ENCODE peak calls at places on chromosomes 16 and 17, in five cellular contexts. One of them, this sample, is unnamed.
A peak's percentile ranks its signal among the peaks of the same experiment; 100 is the strongest.

GRCh38 chr17:62705781-62706597 is 78.5 kb downstream of the MRC2 start:
- DNase-seq in effector CD4-positive, alpha-beta T cell: no peak
- DNase-seq in kidney tubule cell: peak; percentile 35
- DNase-seq in lung: no peak
- DNase-seq in HTR-8/SVneo: no peak
- DNase-seq in this sample: no peak

GRCh38 chr16:89922884-89923639 is at the start of gene TUBB3:
- DNase-seq in HTR-8/SVneo: peak; percentile 84
- DNase-seq in effector CD4-positive, alpha-beta T cell: no peak
- DNase-seq in kidney tubule cell: peak; percentile 91
- DNase-seq in lung: peak; percentile 46
- DNase-seq in this sample: peak; percentile 78

GRCh38 chr16:27053996-27054395 is 12.7 kb upstream of the C16orf82 start:
- DNase-seq in HTR-8/SVneo: no peak
- DNase-seq in kidney tubule cell: no peak
- DNase-seq in lung: no peak
- DNase-seq in effector CD4-positive, alpha-beta T cell: no peak
- DNase-seq in this sample: no peak

GRCh38 chr17:29807520-29808361 is 122.3 kb downstream of the SSH2 start:
- DNase-seq in effector CD4-positive, alpha-beta T cell: peak; percentile 70
- DNase-seq in HTR-8/SVneo: peak; percentile 70
- DNase-seq in kidney tubule cell: peak; percentile 66
- DNase-seq in lung: peak; percentile 67
- DNase-seq in this sample: peak; percentile 63

GRCh38 chr17:41772218-41772585 is 14.3 kb downstream of the JUP start:
- DNase-seq in HTR-8/SVneo: no peak
- DNase-seq in kidney tubule cell: peak; percentile 67
- DNase-seq in effector CD4-positive, alpha-beta T cell: no peak
- DNase-seq in lung: peak; percentile 72
- DNase-seq in this sample: peak; percentile 82

GRCh38 chr16:24075929-24076716 is 180.0 kb upstream of the CACNG3 start:
- DNase-seq in kidney tubule cell: peak; percentile 71
- DNase-seq in lung: no peak
- DNase-seq in HTR-8/SVneo: no peak
- DNase-seq in effector CD4-positive, alpha-beta T cell: no peak
- DNase-seq in this sample: peak; percentile 1

GRCh38 chr17:15335446-15335845 is 6.0 kb downstream of the TEKT3 start:
- DNase-seq in effector CD4-positive, alpha-beta T cell: no peak
- DNase-seq in HTR-8/SVneo: no peak
- DNase-seq in kidney tubule cell: no peak
- DNase-seq in lung: no peak
- DNase-seq in this sample: no peak

GRCh38 chr17:17714261-17714866 is 33.1 kb downstream of the RAI1 start:
- DNase-seq in effector CD4-positive, alpha-beta T cell: no peak
- DNase-seq in kidney tubule cell: no peak
- DNase-seq in HTR-8/SVneo: no peak
- DNase-seq in lung: no peak
- DNase-seq in this sample: no peak

GRCh38 chr17:67673006-67673405 is 44.7 kb upstream of the NOL11 start:
- DNase-seq in effector CD4-positive, alpha-beta T cell: no peak
- DNase-seq in HTR-8/SVneo: no peak
- DNase-seq in lung: no peak
- DNase-seq in kidney tubule cell: no peak
- DNase-seq in this sample: no peak

GRCh38 chr16:57364143-57364542 is 5.6 kb downstream of the CCL22 start:
- DNase-seq in kidney tubule cell: no peak
- DNase-seq in lung: no peak
- DNase-seq in HTR-8/SVneo: no peak
- DNase-seq in effector CD4-positive, alpha-beta T cell: no peak
- DNase-seq in this sample: no peak

GRCh38 chr17:68910256-68910705 is 44.9 kb downstream of the ABCA8 start:
- DNase-seq in HTR-8/SVneo: no peak
- DNase-seq in kidney tubule cell: peak; percentile 4
- DNase-seq in lung: no peak
- DNase-seq in effector CD4-positive, alpha-beta T cell: no peak
- DNase-seq in this sample: no peak

GRCh38 chr17:8109669-8110455 is 8.5 kb downstream of the ALOXE3 start:
- DNase-seq in kidney tubule cell: peak; percentile 65
- DNase-seq in effector CD4-positive, alpha-beta T cell: peak; percentile 80
- DNase-seq in HTR-8/SVneo: no peak
- DNase-seq in lung: no peak
- DNase-seq in this sample: peak; percentile 56